ENCODE peak calls at places on chromosomes 3 and 15, in seven cellular contexts. U is activated CD8-positive, alpha-beta memory T cell treated with anti-CD3 and anti-CD28 coated beads, Interleukin-2, amount 50 U/mL, for 4 hours; Q is foreskin fibroblast; Z is astrocyte of the spinal cord; N is CD4-positive, alpha-beta T cell; T is GM12865; F is CMK. S is an unnamed sample.

GRCh38 chr15:39376371-39376909 is 204.4 kb upstream of the THBS1 start:
- DNase-seq in Q (no peak), U (no peak), T (no peak), Z (no peak), N (no peak), F (no peak), S (peak)

GRCh38 chr3:27939940-27940339 is 217.8 kb upstream of the EOMES start:
- DNase-seq in F (no peak), Z (peak), N (no peak), Q (no peak), U (no peak), T (no peak), S (peak)

GRCh38 chr3:43497905-43498365 is 123.9 kb downstream of the ANO10 start:
- DNase-seq in N (no peak), U (no peak), Z (peak), T (no peak), F (no peak), Q (no peak), S (peak)

GRCh38 chr3:14921811-14922705 is 25.3 kb upstream of the NR2C2 start:
- DNase-seq in N (no peak), F (no peak), Q (no peak), U (no peak), Z (no peak), T (no peak), S (peak)

GRCh38 chr3:31421280-31422048 is 111.3 kb upstream of the STT3B start:
- DNase-seq in Z (no peak), F (no peak), T (peak), Q (no peak), U (no peak), N (no peak), S (no peak)

GRCh38 chr3:29677421-29677820 is 396.6 kb downstream of the RBMS3 start:
- DNase-seq in U (no peak), Q (no peak), T (no peak), F (no peak), N (no peak), Z (no peak), S (no peak)

GRCh38 chr15:65470866-65471265 is 46.6 kb downstream of the DPP8 start:
- DNase-seq in F (no peak), Q (no peak), U (no peak), N (no peak), T (no peak), Z (no peak), S (no peak)

GRCh38 chr3:27914199-27914598 is 192.1 kb upstream of the EOMES start:
- DNase-seq in Q (no peak), Z (no peak), T (peak), F (no peak), U (no peak), N (no peak), S (no peak)

GRCh38 chr3:147462856-147463255 is 53.7 kb downstream of the ZIC1 start:
- DNase-seq in Z (no peak), T (no peak), Q (no peak), F (no peak), U (no peak), N (no peak), S (no peak)

GRCh38 chr15:73841756-73842590 is 31.4 kb upstream of the TBC1D21 start:
- DNase-seq in F (no peak), U (no peak), Z (no peak), Q (no peak), N (no peak), T (no peak), S (no peak)

GRCh38 chr15:95152741-95153140 is 921.4 kb downstream of the MCTP2 start:
- DNase-seq in U (no peak), Q (no peak), F (no peak), Z (no peak), N (no peak), T (no peak), S (peak)

GRCh38 chr3:159882784-159883779 is 105.6 kb upstream of the IL12A start:
- DNase-seq in Z (peak), T (no peak), F (no peak), Q (peak), U (no peak), N (no peak), S (peak)

GRCh38 chr3:8739757-8740508 is 6.3 kb downstream of the CAV3 start:
- DNase-seq in U (no peak), Z (peak), N (no peak), F (no peak), T (peak), Q (peak), S (peak)

GRCh38 chr3:159852821-159853505 is 135.7 kb upstream of the IL12A start:
- DNase-seq in F (no peak), Z (peak), N (no peak), U (no peak), T (no peak), Q (peak), S (peak)

GRCh38 chr3:71723452-71724170 is 1.6 kb downstream of the EIF4E3 start:
- DNase-seq in Z (no peak), U (peak), F (no peak), N (peak), T (peak), Q (no peak), S (no peak)

GRCh38 chr15:64105113-64105704 is 9.4 kb downstream of the SNX1 start:
- DNase-seq in F (no peak), Q (peak), T (no peak), Z (no peak), U (no peak), N (no peak), S (no peak)

GRCh38 chr15:80978685-80979084 is 10.9 kb downstream of the MESD start:
- DNase-seq in Q (no peak), F (no peak), Z (peak), N (no peak), T (no peak), U (no peak), S (peak)

GRCh38 chr15:29031502-29032228 is 145.9 kb downstream of the APBA2 start:
- DNase-seq in F (peak), Q (no peak), N (no peak), Z (no peak), T (no peak), U (no peak), S (no peak)

GRCh38 chr15:31338318-31338878 is 11.8 kb downstream of the KLF13 start:
- DNase-seq in Z (peak), U (no peak), Q (no peak), F (no peak), N (no peak), T (peak), S (no peak)

GRCh38 chr3:177596822-177597271 is 399.6 kb upstream of the TBL1XR1 start:
- DNase-seq in Q (no peak), U (no peak), Z (no peak), N (no peak), F (no peak), T (no peak), S (peak)

GRCh38 chr3:178096955-178097354 is 439.3 kb upstream of the KCNMB2 start:
- DNase-seq in N (no peak), Z (no peak), Q (no peak), F (no peak), T (no peak), U (no peak), S (no peak)

GRCh38 chr3:134601539-134602439 is 49.0 kb downstream of the KY start:
- DNase-seq in T (peak), Z (peak), N (no peak), U (no peak), Q (peak), F (peak), S (no peak)

GRCh38 chr3:72401005-72401404 is 447.2 kb downstream of the SHQ1 start:
- DNase-seq in Q (no peak), Z (no peak), U (no peak), T (no peak), N (no peak), F (no peak), S (no peak)

GRCh38 chr15:69046781-69047180 is 32.3 kb downstream of the NOX5 start:
- DNase-seq in Z (no peak), F (no peak), U (no peak), T (no peak), Q (no peak), N (no peak), S (no peak)

GRCh38 chr3:140242818-140243276 is 307.9 kb downstream of the CLSTN2 start:
- DNase-seq in Q (no peak), F (no peak), Z (peak), U (no peak), T (no peak), N (no peak), S (peak)

GRCh38 chr15:57873564-57874209 is 167.2 kb downstream of the POLR2M start:
- DNase-seq in T (no peak), U (no peak), Z (peak), N (no peak), F (no peak), Q (peak), S (peak)

GRCh38 chr3:124383051-124383450 is 347.2 kb upstream of the UMPS start:
- DNase-seq in Q (no peak), N (no peak), F (no peak), T (no peak), Z (no peak), U (no peak), S (peak)

GRCh38 chr3:120352017-120352416 is 2.9 kb upstream of the LRRC58 start:
- DNase-seq in T (no peak), F (no peak), N (no peak), U (no peak), Z (no peak), Q (no peak), S (no peak)

GRCh38 chr15:39345176-39345575 is 235.7 kb upstream of the THBS1 start:
- DNase-seq in Z (no peak), T (no peak), U (no peak), F (no peak), N (no peak), Q (no peak), S (no peak)

S was measured in bronchial epithelial cell.